ENCODE peak calls at places on chromosomes 5 and 9, in nine cellular contexts. C is GM13977, J is cardiac muscle cell, A is Caco-2, K is bronchial epithelial cell, W is upper lobe of right lung, S is sigmoid colon, H is Panc1, L is heart right ventricle. I is an unnamed sample.

GRCh38 chr9:135724186-135724797 is 22.3 kb downstream of the KCNT1 start:
- DNase-seq in C (no peak), J (peak), A (no peak), K (peak), W (no peak), S (no peak), H (no peak), L (no peak), I (no peak)

GRCh38 chr5:181100121-181101015 is 30.6 kb downstream of the OR2V1 start:
- DNase-seq in C (no peak), J (no peak), A (peak), K (no peak), W (peak), S (no peak), H (no peak), L (no peak), I (no peak)

GRCh38 chr5:80988419-80988925 is 28.3 kb downstream of the RASGRF2 start:
- DNase-seq in C (no peak), J (no peak), A (no peak), K (peak), W (no peak), S (no peak), H (no peak), L (no peak), I (no peak)

GRCh38 chr5:55438931-55439477 is 95.8 kb downstream of the PLPP1 start:
- DNase-seq in C (no peak), J (peak), A (peak), K (no peak), W (no peak), S (peak), H (no peak), L (no peak), I (no peak)

GRCh38 chr5:178356459-178356872 is 123.9 kb upstream of the PHYKPL start:
- DNase-seq in C (no peak), J (no peak), A (no peak), K (no peak), W (no peak), S (no peak), H (no peak), L (no peak), I (no peak)

GRCh38 chr5:33363537-33363936 is 77.2 kb upstream of the TARS1 start:
- DNase-seq in C (no peak), J (no peak), A (no peak), K (no peak), W (no peak), S (no peak), H (no peak), L (no peak), I (no peak)

GRCh38 chr5:19676895-19677294 is 311.1 kb downstream of the CDH18 start:
- DNase-seq in C (no peak), J (no peak), A (no peak), K (peak), W (no peak), S (no peak), H (no peak), L (no peak), I (no peak)

GRCh38 chr5:103259705-103260355 is 1.3 kb downstream of the MACIR start:
- DNase-seq in C (no peak), J (peak), A (peak), K (peak), W (no peak), S (peak), H (no peak), L (no peak), I (no peak)

GRCh38 chr5:170216262-170216864 is 16.4 kb upstream of the C5orf58 start:
- DNase-seq in C (no peak), J (peak), A (peak), K (peak), W (no peak), S (no peak), H (peak), L (peak), I (no peak)
- TF ChIP-seq CTCF in C (peak), J (peak), A (peak), K (peak), W (peak), S (no peak), H (peak), L (peak), I (peak)

GRCh38 chr5:111223790-111224560 is at the start of gene CAMK4:
- DNase-seq in C (peak), J (peak), A (peak), K (peak), W (peak), S (peak), H (no peak), L (peak), I (peak)
- TF ChIP-seq CTCF in C (peak), J (no peak), A (no peak), K (no peak), W (peak), S (no peak), H (peak), L (no peak), I (peak)

GRCh38 chr9:14654932-14655331 is 38.3 kb downstream of the ZDHHC21 start:
- DNase-seq in C (no peak), J (peak), A (no peak), K (no peak), W (no peak), S (no peak), H (no peak), L (no peak), I (no peak)

GRCh38 chr9:14653511-14653910 is 39.7 kb downstream of the ZDHHC21 start:
- DNase-seq in C (no peak), J (no peak), A (no peak), K (no peak), W (no peak), S (no peak), H (no peak), L (no peak), I (no peak)

GRCh38 chr9:14652729-14653377 is 40.4 kb downstream of the ZDHHC21 start:
- DNase-seq in C (no peak), J (peak), A (peak), K (peak), W (no peak), S (no peak), H (no peak), L (no peak), I (no peak)
- TF ChIP-seq CTCF in C (peak), J (peak), A (peak), K (peak), W (peak), S (peak), H (peak), L (peak), I (peak)

GRCh38 chr5:67355135-67355729 is 158.6 kb upstream of the CD180 start:
- DNase-seq in C (no peak), J (no peak), A (no peak), K (no peak), W (no peak), S (no peak), H (no peak), L (no peak), I (no peak)
- TF ChIP-seq CTCF in C (no peak), J (no peak), A (no peak), K (no peak), W (no peak), S (no peak), H (no peak), L (no peak), I (no peak)

GRCh38 chr5:129271309-129271708 is 176.8 kb downstream of the ISOC1 start:
- DNase-seq in C (no peak), J (peak), A (peak), K (peak), W (no peak), S (no peak), H (no peak), L (no peak), I (no peak)
- TF ChIP-seq CTCF in C (peak), J (peak), A (no peak), K (peak), W (no peak), S (no peak), H (peak), L (no peak), I (peak)

DNA sequence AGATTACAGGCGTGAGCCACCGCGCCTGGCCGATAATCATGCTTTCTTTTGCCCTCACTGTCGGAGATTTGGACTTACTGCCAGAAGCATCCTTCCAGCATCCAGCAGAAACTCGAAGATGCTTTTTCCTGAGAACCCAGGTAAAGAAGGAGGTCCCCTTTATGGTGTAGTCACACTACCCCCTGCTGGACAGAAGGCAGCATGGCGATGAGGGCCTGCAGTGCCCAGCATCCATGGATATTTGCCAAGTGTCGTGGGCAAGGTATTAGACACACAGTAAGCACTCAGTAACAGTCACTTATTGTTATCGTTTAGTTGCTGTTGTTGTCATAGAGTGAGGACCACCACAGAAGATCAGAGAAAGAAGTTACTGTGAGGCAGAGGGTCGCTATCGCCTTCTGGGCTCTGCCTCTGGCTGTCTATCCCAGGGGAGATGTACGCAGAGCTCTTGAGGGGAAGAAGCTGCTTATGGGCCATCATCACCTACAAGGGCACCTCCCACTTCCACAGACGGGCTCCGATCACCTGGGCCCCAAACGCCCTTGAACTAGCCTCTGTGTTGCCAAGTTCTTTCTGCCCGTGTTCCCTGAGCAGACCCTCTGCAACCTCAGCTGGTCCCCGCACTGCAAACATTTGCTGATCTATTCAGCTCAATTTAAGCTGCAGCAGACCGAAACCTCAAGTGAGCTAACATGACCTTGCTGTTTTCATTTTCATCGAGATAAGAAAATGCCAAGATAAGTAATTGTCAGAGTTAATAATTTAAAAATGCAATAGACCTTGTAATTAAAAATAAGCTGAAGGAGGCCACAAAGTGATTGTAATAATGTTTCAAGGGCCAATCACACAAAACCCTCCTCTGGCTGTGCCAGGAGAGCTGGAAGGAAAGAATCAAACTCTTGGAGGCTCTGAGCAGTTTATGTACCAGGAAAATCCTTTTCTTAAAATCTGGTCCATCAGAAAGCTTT is 23.9 kb downstream of the C5orf15 start:
- DNase-seq in C (peak), J (peak), A (peak), K (peak), W (no peak), S (no peak), H (peak), L (peak), I (peak)
- TF ChIP-seq CTCF in C (peak), J (peak), A (peak), K (peak), W (peak), S (peak), H (peak), L (peak), I (peak)

GRCh38 chr9:2955616-2956015 is 111.7 kb upstream of the PUM3 start:
- DNase-seq in C (no peak), J (peak), A (no peak), K (no peak), W (no peak), S (no peak), H (no peak), L (no peak), I (no peak)
- TF ChIP-seq CTCF in C (no peak), J (no peak), A (no peak), K (no peak), W (no peak), S (no peak), H (no peak), L (no peak), I (no peak)

I was measured in progenitor cell of endocrine pancreas.